ENCODE peak calls at places on chromosomes 12 and 14, in four cellular contexts. J, H, D and B are unnamed samples. For H3K4me1 and H3K36me3, the result is how much of the 10 kb centered on the place peaks cover.

GRCh38 chr12:6367065-6367968 is 8.0 kb downstream of the SCNN1A start:
- DNase-seq in J (no peak), H (no peak), D (no peak), B (peak)

GRCh38 chr12:26636710-26637328 is 196.2 kb downstream of the ITPR2 start:
- DNase-seq in J (no peak), H (no peak), D (no peak), B (no peak)

GRCh38 chr14:76780875-76781647 is 19.8 kb downstream of the VASH1 start:
- DNase-seq in J (no peak), H (peak), D (no peak), B (no peak)

GRCh38 chr12:14774944-14775651 is 28.2 kb downstream of the WBP11 start:
- DNase-seq in D (peak), J (peak), H (peak), B (no peak)

GRCh38 chr14:80364274-80364673 is 153.0 kb upstream of the DIO2 start:
- DNase-seq in H (no peak), D (no peak), J (no peak), B (peak)

GRCh38 chr12:50088577-50089335 is 3.6 kb downstream of the SMARCD1 start:
- DNase-seq in J (peak), H (no peak), D (no peak), B (peak)

GRCh38 chr12:126021675-126022074 is 956.4 kb downstream of the AACS start:
- DNase-seq in J (no peak), D (no peak), H (no peak), B (no peak)

GRCh38 chr12:132743831-132744230 is 17.8 kb downstream of the ANKLE2 start:
- DNase-seq in H (no peak), D (peak), J (no peak), B (no peak)

GRCh38 chr12:63977441-63977840 is 132.9 kb downstream of the SRGAP1 start:
- DNase-seq in H (no peak), D (no peak), J (no peak), B (no peak)

GRCh38 chr12:10406725-10407124 is 2.8 kb downstream of the KLRC4 start:
- DNase-seq in D (no peak), H (no peak), J (peak), B (no peak)

GRCh38 chr14:58738189-58738836 is 100.6 kb downstream of the DACT1 start:
- DNase-seq in D (no peak), H (no peak), J (no peak), B (no peak)

GRCh38 chr14:61315288-61315687 is 6.1 kb upstream of the PRKCH start:
- DNase-seq in J (no peak), D (no peak), H (no peak), B (no peak)

GRCh38 chr12:1928439-1929121 is 10.1 kb upstream of the CACNA2D4 start:
- DNase-seq in J (no peak), H (no peak), D (no peak), B (peak)

GRCh38 chr12:76901628-76902386 is 23.0 kb upstream of the CSRP2 start:
- DNase-seq in H (no peak), D (no peak), J (no peak), B (no peak)

GRCh38 chr14:93326196-93326595 is 6.6 kb downstream of the BTBD7 start:
- DNase-seq in J (no peak), H (no peak), D (no peak), B (no peak)

DNA sequence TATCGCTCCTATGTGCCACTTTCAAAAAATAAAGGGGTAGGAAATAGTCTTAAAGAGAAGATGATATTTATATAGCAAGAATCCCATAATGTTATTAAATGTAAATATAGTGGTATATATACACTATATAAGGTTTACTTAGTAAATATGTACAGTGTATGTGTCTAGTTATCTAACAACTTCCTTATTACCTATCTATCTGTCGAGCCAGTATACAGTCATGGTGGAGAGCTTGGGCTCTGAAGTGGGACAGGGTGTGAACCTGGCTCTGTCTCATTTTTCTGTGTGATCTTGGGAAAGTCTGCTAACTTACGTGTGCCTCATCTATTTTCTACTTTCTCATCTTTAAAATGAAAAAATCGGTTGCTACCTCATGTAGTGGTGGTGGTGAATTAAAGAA is 62.8 kb upstream of the SINHCAF start:
- DNase-seq in H (no peak), J (no peak), D (no peak), B (no peak)
- H3K4me1 ChIP-seq in H (under half), J (under half), D (under half), B (under half)

DNA sequence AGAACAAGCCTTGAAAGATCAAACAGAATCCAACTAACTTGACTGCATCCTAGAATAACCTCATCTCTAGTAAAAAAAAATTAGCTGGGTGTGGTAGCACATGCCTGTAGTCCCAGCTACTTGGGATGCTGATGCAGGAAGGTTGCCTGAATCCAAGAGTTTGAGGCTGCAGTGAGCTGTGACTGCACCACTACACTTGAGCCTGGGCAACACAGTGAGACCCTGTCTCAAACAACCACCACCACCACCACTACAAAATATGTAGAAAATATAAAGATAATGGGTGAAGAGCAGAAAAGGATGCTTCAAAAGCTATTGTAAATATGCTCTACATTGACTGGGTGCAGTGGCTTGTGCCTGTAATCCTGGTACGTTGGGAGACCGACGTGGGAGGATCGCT is 27.3 kb downstream of the SUPT16H start:
- DNase-seq in H (no peak), D (no peak), J (no peak), B (no peak)
- H3K36me3 ChIP-seq in H (half or more), D (under half), J (half or more), B (half or more)

DNA sequence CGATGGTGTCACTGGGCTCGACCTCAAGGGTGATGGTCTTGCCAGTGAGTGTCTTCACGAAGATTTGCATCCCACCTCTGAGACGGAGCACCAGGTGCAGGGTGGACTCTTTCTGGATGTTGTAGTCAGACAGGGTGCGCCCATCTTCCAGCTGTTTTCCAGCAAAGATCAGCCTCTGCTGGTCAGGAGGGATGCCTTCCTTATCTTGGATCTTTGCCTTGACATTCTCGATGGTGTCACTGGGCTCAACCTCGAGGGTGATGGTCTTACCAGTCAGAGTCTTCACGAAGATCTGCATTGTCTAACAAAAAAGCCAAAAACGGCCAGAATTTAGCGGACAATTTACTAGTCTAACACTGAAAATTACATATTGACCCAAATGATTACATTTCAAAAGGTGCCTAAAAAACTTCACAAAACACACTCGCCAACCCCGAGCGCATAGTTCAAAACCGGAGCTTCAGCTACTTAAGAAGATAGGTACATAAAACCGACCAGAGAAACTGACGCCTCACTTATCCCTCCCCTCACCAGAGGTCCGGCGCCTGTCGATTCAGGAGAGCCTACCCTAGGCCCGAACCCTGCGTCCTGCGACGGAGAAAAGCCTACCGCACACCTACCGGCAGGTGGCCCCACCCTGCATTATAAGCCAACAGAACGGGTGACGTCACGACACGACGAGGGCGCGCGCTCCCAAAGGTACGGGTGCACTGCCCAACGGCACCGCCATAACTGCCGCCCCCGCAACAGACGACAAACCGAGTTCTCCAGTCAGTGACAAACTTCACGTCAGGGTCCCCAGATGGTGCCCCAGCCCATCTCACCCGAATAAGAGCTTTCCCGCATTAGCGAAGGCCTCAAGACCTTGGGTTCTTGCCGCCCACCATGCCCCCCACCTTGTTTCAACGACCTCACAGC is 717 bp downstream of the UBC start:
- DNase-seq in D (peak), H (peak), J (peak), B (peak)
- H3K4me1 ChIP-seq in D (half or more), H (under half), J (under half), B (half or more)

GRCh38 chr12:109966531-109966930 is 29.6 kb downstream of the GIT2 start:
- DNase-seq in D (no peak), J (no peak), H (no peak), B (no peak)
- H3K36me3 ChIP-seq in D (under half), J (half or more), H (half or more), B (under half)